ENCODE peak calls at places on chromosome X, in eight cellular contexts. F is endothelial cell of umbilical vein, U is mesendoderm, O is mammary epithelial cell, G is mesenchymal stem cell, M is H9, R is neural progenitor cell, B is HepG2. K is an unnamed sample.
A peak's percentile ranks its signal among the peaks of the same experiment; 100 is the strongest.

GRCh38 chrX:115901241-115901640 is 269.3 kb upstream of the AGTR2 start:
- DNase-seq in O (no peak), G (no peak), F (no peak), B (no peak), U (no peak), R (no peak), M (peak; percentile 30), K (no peak)

GRCh38 chrX:154436597-154437397 is at the start of gene GDI1:
- DNase-seq in G (peak; percentile 62), M (peak; percentile 54), O (no peak), B (no peak), F (no peak), R (peak; percentile 80), U (peak; percentile 60), K (no peak)

GRCh38 chrX:1902901-1903379 is 288.1 kb downstream of the ASMT start:
- DNase-seq in B (no peak), G (no peak), O (no peak), U (no peak), M (no peak), F (no peak), R (no peak), K (no peak)

GRCh38 chrX:11215191-11215921 is 77.9 kb upstream of the AMELX start:
- DNase-seq in R (peak; percentile 27), F (no peak), U (peak; percentile 25), G (no peak), M (peak; percentile 66), B (no peak), O (no peak), K (no peak)

GRCh38 chrX:84712621-84713020 is 210.4 kb upstream of the HDX start:
- DNase-seq in M (no peak), R (no peak), O (no peak), F (no peak), G (no peak), B (no peak), U (no peak), K (no peak)

GRCh38 chrX:111353810-111354209 is 58.2 kb downstream of the DCX start:
- DNase-seq in M (no peak), F (no peak), O (peak; percentile 2), R (no peak), U (no peak), B (no peak), G (peak; percentile 27), K (no peak)

GRCh38 chrX:136170109-136170800 is 22.9 kb downstream of the FHL1 start:
- DNase-seq in R (no peak), M (no peak), G (peak; percentile 78), B (no peak), U (peak; percentile 46), O (no peak), F (peak; percentile 51), K (no peak)

GRCh38 chrX:22373766-22374165 is 101.1 kb downstream of the CBLL2 start:
- DNase-seq in G (no peak), B (no peak), M (no peak), O (no peak), U (no peak), R (no peak), F (peak; percentile 34), K (no peak)

GRCh38 chrX:22950278-22951266 is 49.2 kb upstream of the DDX53 start:
- DNase-seq in U (no peak), G (peak; percentile 89), B (no peak), R (no peak), F (peak; percentile 58), M (no peak), O (peak; percentile 71), K (peak; percentile 18)

GRCh38 chrX:140151316-140151715 is 186.0 kb upstream of the CXorf66 start:
- DNase-seq in F (no peak), O (peak; percentile 61), U (no peak), M (no peak), R (no peak), B (no peak), G (no peak), K (no peak)

GRCh38 chrX:1767026-1767425 is 152.2 kb downstream of the ASMT start:
- DNase-seq in R (peak; percentile 60), O (no peak), U (peak; percentile 19), F (no peak), M (no peak), B (no peak), G (no peak), K (no peak)

GRCh38 chrX:18194688-18195087 is 26.0 kb downstream of the BEND2 start:
- DNase-seq in F (no peak), R (no peak), O (no peak), B (no peak), G (no peak), U (peak; percentile 6), M (no peak), K (no peak)

GRCh38 chrX:154735695-154736393 is 15.0 kb downstream of the GAB3 start:
- DNase-seq in R (no peak), U (no peak), M (no peak), G (peak; percentile 95), O (peak; percentile 41), B (no peak), F (peak; percentile 78), K (no peak)

GRCh38 chrX:151789179-151789800 is 54.7 kb downstream of the CNGA2 start:
- DNase-seq in O (peak; percentile 86), R (no peak), B (no peak), G (no peak), U (no peak), F (peak; percentile 39), M (no peak), K (peak; percentile 25)

GRCh38 chrX:37678574-37678973 is 7.0 kb upstream of the XK start:
- DNase-seq in B (no peak), R (no peak), U (no peak), M (no peak), O (no peak), F (no peak), G (no peak), K (no peak)

GRCh38 chrX:37679888-37680287 is 5.7 kb upstream of the XK start:
- DNase-seq in M (no peak), O (no peak), U (no peak), G (no peak), B (no peak), F (no peak), R (no peak), K (no peak)

GRCh38 chrX:37679230-37679629 is 6.4 kb upstream of the XK start:
- DNase-seq in M (no peak), U (no peak), B (no peak), O (no peak), G (no peak), R (no peak), F (no peak), K (no peak)

GRCh38 chrX:37677765-37678164 is 7.8 kb upstream of the XK start:
- DNase-seq in M (no peak), O (no peak), F (no peak), R (no peak), G (no peak), B (no peak), U (no peak), K (no peak)

DNA sequence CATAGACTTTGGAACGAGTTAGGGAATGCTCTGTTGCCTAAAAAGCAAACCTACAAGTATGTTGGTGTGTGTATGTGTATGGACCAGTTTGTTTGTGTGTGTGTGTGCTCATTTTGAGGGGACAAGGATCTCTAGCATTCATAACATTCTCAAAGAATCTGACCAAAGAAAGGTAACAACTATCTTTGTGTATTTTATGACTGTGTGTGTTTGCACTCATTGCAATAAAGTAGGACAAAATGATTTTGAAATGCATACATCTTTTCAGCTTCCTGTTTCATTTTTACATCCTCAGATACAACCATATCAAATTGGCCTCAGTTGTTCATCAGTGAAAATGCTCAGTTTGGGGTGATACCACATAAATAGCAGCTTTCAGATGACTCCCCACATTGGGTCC is 8.3 kb upstream of the XK start:
- DNase-seq in F (no peak), R (no peak), M (no peak), U (no peak), O (no peak), G (no peak), B (no peak), K (no peak)
- H3K4me1 ChIP-seq in F (no peaks in the 10 kb centered on the region), R (no peaks in the 10 kb centered on the region), M (no peaks in the 10 kb centered on the region), U (no peaks in the 10 kb centered on the region), O (no peaks in the 10 kb centered on the region), G (no peaks in the 10 kb centered on the region), B (no peaks in the 10 kb centered on the region), K (peaks cover 3% of the 10 kb centered on the region)

DNA sequence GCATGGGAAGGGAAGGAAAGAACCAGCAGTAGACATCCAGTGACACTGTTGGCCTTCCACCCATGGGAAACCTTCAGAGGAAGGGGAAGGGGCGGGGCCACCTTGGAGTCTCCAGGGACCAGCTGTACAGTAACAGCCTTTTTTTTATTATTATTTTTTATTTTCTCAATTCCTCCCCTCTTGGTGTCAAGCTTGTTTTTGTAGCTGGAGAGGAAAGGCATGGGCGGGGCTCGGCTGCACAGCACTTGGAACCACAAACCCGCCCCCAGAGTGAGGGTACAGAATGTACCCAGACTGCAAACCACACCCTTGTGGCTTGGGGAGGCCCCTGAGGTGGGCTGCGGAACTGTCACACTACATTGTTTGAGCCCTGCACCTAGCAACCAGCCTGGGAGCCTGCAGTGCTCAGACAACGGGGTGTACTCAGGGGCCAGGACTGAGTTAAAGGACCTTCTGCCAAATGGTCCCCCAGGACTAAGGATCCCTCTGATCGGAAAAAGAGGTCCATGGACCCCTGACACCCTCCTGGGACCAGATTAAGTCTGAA is 45.7 kb downstream of the PRPS1 start:
- DNase-seq in M (peak; percentile 60), B (no peak), F (peak; percentile 67), O (peak; percentile 77), R (peak; percentile 33), U (no peak), G (peak; percentile 95), K (peak; percentile 65)
- H3K9ac ChIP-seq in M (no peak overlapping the region), B (no peak overlapping the region), F (peak overlapping the region; percentile 48), O (peak overlapping the region; percentile 97), R (no peak overlapping the region), U (no peak overlapping the region), G (peak overlapping the region; percentile 59), K (peak overlapping the region; percentile 68)

DNA sequence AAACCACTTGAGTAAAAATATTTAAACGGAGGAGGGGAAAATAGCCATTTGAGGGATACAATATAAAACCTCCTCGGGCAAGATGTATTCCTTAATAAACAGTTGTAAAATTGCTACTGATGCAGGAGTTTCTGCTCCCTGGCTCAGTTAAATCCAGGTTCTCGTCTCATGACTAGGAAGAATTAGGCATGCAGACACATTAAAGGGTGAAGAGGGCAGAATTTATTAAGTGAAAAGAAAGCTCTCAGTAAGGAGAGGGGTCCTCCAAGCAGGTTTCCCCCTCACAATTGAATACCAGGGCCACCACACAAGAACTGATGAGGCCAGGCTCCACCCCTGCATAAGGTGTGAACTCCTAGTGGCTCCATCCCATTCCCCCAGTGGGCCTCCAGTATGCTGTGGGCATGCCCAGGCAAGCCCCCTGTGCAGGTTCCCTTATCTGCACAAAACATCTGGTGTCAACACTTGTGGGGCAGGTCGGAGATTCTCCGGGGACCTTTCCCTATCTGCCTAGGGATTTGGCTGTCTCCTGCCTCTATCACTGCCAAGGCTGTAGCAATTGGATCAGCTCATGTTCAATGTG is 80.4 kb downstream of the HS6ST2 start:
- DNase-seq in F (no peak), U (peak; percentile 51), O (no peak), B (no peak), R (no peak), G (no peak), M (peak; percentile 53), K (no peak)
- H3K4me1 ChIP-seq in F (no peaks in the 10 kb centered on the region), U (peaks cover 8% of the 10 kb centered on the region), O (peaks cover 4% of the 10 kb centered on the region), B (no peaks in the 10 kb centered on the region), R (peaks cover 37% of the 10 kb centered on the region), G (no peaks in the 10 kb centered on the region), M (peaks cover 29% of the 10 kb centered on the region), K (no peaks in the 10 kb centered on the region)

DNA sequence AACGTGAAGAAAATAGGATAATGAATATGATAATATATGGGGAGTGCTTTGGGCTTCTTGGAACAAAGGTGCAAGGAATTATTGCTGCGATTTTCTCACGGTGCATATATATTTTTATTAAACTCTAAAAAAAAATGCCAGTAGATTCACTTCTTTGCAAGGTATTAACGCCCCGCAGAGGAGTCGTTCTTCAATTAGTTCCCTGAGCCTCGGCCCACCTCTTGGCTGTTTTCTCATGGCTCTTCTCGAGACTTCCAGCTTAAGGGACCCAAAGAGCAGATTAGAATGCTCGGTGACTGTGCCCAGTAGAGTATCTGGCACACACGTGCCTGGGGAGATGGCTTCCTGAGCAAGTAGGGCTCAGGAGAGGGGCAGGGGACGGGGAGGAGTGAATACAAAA is 367.4 kb downstream of the MID1IP1 start:
- DNase-seq in B (no peak), F (no peak), R (no peak), U (no peak), O (no peak), M (no peak), G (no peak), K (no peak)
- H3K9ac ChIP-seq in B (no peak overlapping the region), F (no peak overlapping the region), R (no peak overlapping the region), U (no peak overlapping the region), O (no peak overlapping the region), M (no peak overlapping the region), G (no peak overlapping the region), K (no peak overlapping the region)